ENCODE peak calls at places on chromosome 1, in eight cellular contexts. Q is left ventricle myocardium inferior, A is transverse colon, L is PC-3, V is sigmoid colon, K is uterus, P is K562, X is suprapubic skin. S is an unnamed sample.
A peak's percentile ranks its signal among the peaks of the same experiment; 100 is the strongest.

GRCh38 chr1:206102292-206102936 is 14.8 kb downstream of the AVPR1B start:
- DNase-seq in Q (no peak), A (no peak), L (no peak), V (no peak), K (no peak), P (no peak), X (no peak), S (no peak)

GRCh38 chr1:73868824-73869223 is 329.2 kb downstream of the LRRIQ3 start:
- DNase-seq in Q (no peak), A (no peak), L (no peak), V (no peak), K (no peak), P (no peak), X (no peak), S (no peak)

GRCh38 chr1:202131956-202132821 is 9.5 kb downstream of the GPR37L1 start:
- DNase-seq in Q (peak; percentile 68), A (peak; percentile 38), L (no peak), V (peak; percentile 92), K (peak; percentile 80), P (no peak), X (peak; percentile 81), S (peak; percentile 56)

GRCh38 chr1:15669864-15670263 is 14.3 kb upstream of the PLEKHM2 start:
- DNase-seq in Q (no peak), A (no peak), L (no peak), V (no peak), K (no peak), P (no peak), X (no peak), S (no peak)

GRCh38 chr1:202280595-202280994 is 61.1 kb downstream of the UBE2T start:
- DNase-seq in Q (no peak), A (no peak), L (no peak), V (no peak), K (no peak), P (no peak), X (no peak), S (no peak)

GRCh38 chr1:230713915-230714764 is at the start of gene AGT:
- DNase-seq in Q (peak; percentile 81), A (peak; percentile 48), L (peak; percentile 95), V (peak; percentile 89), K (peak; percentile 64), P (no peak), X (peak; percentile 76), S (peak; percentile 93)

GRCh38 chr1:23369335-23370013 is at the start of gene ZNF436:
- DNase-seq in Q (peak; percentile 90), A (peak; percentile 78), L (peak; percentile 53), V (peak; percentile 96), K (peak; percentile 79), P (peak; percentile 95), X (peak; percentile 91), S (peak; percentile 83)

GRCh38 chr1:51969038-51969705 is 21.3 kb downstream of the RAB3B start:
- DNase-seq in Q (no peak), A (no peak), L (peak; percentile 86), V (no peak), K (no peak), P (no peak), X (no peak), S (peak; percentile 13)

GRCh38 chr1:37438971-37439671 is 35.3 kb upstream of the ZC3H12A start:
- DNase-seq in Q (no peak), A (no peak), L (no peak), V (no peak), K (no peak), P (no peak), X (no peak), S (no peak)

GRCh38 chr1:51264470-51264869 is 28.4 kb downstream of the RNF11 start:
- DNase-seq in Q (no peak), A (no peak), L (peak; percentile 82), V (no peak), K (no peak), P (no peak), X (no peak), S (no peak)

GRCh38 chr1:181345146-181345545 is 138.2 kb upstream of the CACNA1E start:
- DNase-seq in Q (no peak), A (no peak), L (no peak), V (no peak), K (no peak), P (no peak), X (no peak), S (no peak)

GRCh38 chr1:180198186-180198585 is 31.9 kb upstream of the LHX4 start:
- DNase-seq in Q (no peak), A (no peak), L (no peak), V (no peak), K (no peak), P (no peak), X (no peak), S (no peak)

GRCh38 chr1:184974086-184974836 is at the start of gene NIBAN1:
- DNase-seq in Q (peak; percentile 78), A (peak; percentile 76), L (peak; percentile 55), V (peak; percentile 92), K (peak; percentile 73), P (peak; percentile 78), X (peak; percentile 81), S (peak; percentile 76)

GRCh38 chr1:17282836-17283235 is 25.2 kb upstream of the PADI4 start:
- DNase-seq in Q (no peak), A (no peak), L (no peak), V (no peak), K (no peak), P (no peak), X (no peak), S (no peak)

GRCh38 chr1:10553124-10553523 is 78.4 kb downstream of the PEX14 start:
- DNase-seq in Q (no peak), A (no peak), L (no peak), V (no peak), K (no peak), P (peak; percentile 26), X (no peak), S (no peak)

GRCh38 chr1:185574139-185574835 is 159.9 kb upstream of the HMCN1 start:
- DNase-seq in Q (no peak), A (no peak), L (no peak), V (no peak), K (no peak), P (no peak), X (no peak), S (no peak)

GRCh38 chr1:16158025-16158424 is 2.2 kb upstream of the EPHA2 start:
- DNase-seq in Q (no peak), A (no peak), L (no peak), V (no peak), K (no peak), P (no peak), X (no peak), S (no peak)

GRCh38 chr1:16241116-16241763 is 4.3 kb upstream of the CPLANE2 start:
- DNase-seq in Q (no peak), A (peak; percentile 5), L (no peak), V (peak; percentile 43), K (no peak), P (no peak), X (no peak), S (no peak)

GRCh38 chr1:56418047-56418680 is 161.2 kb downstream of the PLPP3 start:
- DNase-seq in Q (no peak), A (no peak), L (no peak), V (no peak), K (no peak), P (no peak), X (no peak), S (no peak)

DNA sequence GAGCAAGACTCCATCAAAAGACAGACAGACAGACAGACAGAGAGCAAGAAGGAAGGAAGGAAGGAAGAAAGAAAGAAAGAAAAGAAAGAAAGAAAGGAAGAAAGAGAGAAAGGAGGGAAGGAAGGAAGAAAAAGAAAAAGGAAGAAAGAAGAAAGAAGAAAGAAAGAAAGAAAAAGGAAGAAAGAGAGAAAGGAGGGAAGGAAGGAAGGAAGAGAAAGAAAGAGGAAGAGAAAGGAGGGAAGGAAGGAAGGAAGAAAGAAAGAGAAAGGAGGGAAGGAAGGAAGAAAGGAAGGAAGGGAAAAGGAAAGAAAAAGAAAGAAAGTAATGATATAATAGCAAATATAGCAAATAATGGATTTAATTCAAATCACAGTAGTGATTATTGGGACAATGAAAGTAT is 32.7 kb downstream of the CHML start:
- DNase-seq in Q (no peak), A (no peak), L (no peak), V (no peak), K (no peak), P (no peak), X (no peak), S (no peak)
- H3K4me1 ChIP-seq in Q (peaks cover 4% of the 10 kb centered on the region), A (peaks cover 13% of the 10 kb centered on the region), L (peaks cover 96% of the 10 kb centered on the region), V (no peaks in the 10 kb centered on the region), K (no peaks in the 10 kb centered on the region), P (peaks cover 7% of the 10 kb centered on the region), X (peaks cover 12% of the 10 kb centered on the region), S (peaks cover 22% of the 10 kb centered on the region)

GRCh38 chr1:165988817-165989216 is 161.4 kb downstream of the UCK2 start:
- DNase-seq in Q (no peak), A (no peak), L (no peak), V (no peak), K (no peak), P (no peak), X (no peak), S (no peak)

GRCh38 chr1:165988275-165988674 is 160.9 kb downstream of the UCK2 start:
- DNase-seq in Q (no peak), A (no peak), L (no peak), V (no peak), K (no peak), P (peak; percentile 16), X (no peak), S (no peak)
- TF ChIP-seq CTCF in Q (no peak), A (no peak), L (peak; percentile 12), V (no peak), K (no peak), P (peak; percentile 17), X (no peak), S (no peak)

DNA sequence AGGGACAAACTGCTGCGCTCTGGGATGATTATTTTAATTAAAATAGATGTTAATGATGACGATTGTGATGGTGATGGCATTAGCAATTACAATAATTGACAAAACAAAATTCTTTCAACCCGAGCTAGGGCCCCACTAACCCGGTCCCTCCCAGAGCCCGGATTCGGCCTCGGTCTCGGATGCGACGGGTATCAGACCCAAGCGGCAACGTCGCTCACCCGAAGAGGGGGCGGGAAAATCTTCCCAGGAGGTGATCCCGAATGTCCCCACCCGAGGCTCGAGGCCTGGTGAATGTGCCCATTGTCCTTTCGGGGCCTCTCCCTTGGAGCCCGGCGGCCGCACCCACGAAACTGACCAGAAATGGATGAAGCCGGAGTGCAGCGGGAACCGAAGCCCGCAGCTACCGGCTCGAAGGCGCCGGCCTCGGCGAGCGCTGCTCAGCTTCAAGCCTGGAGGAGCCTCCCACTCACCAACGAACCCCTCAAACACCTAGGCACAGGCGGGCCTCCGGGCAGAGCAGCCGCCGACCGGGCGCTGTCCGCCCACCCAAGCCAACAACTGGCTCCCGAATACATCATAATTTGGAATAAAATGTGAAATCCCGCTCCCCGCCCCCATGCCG is 1.2 kb downstream of the TAL1 start:
- DNase-seq in Q (no peak), A (no peak), L (no peak), V (no peak), K (no peak), P (peak; percentile 64), X (no peak), S (no peak)
- H3K27me3 ChIP-seq in Q (peaks cover 98% of the 10 kb centered on the region), A (peaks cover 100% of the 10 kb centered on the region), L (peaks cover 46% of the 10 kb centered on the region), V (peaks cover 63% of the 10 kb centered on the region), K (peaks cover 15% of the 10 kb centered on the region), P (no peaks in the 10 kb centered on the region), X (peaks cover 95% of the 10 kb centered on the region), S (no peaks in the 10 kb centered on the region)

GRCh38 chr1:171738921-171739320 is 2.9 kb downstream of the VAMP4 start:
- DNase-seq in Q (no peak), A (no peak), L (no peak), V (no peak), K (no peak), P (no peak), X (no peak), S (no peak)
- H3K4me1 ChIP-seq in Q (peaks cover 41% of the 10 kb centered on the region), A (peaks cover 10% of the 10 kb centered on the region), L (peaks cover 37% of the 10 kb centered on the region), V (no peaks in the 10 kb centered on the region), K (peaks cover 5% of the 10 kb centered on the region), P (peaks cover 12% of the 10 kb centered on the region), X (peaks cover 32% of the 10 kb centered on the region), S (peaks cover 19% of the 10 kb centered on the region)